ENCODE peak calls at places on chromosomes 3 and 15, in ten cellular contexts. C is left ventricle myocardium inferior, Z is heart left ventricle, F is right lobe of liver, T is astrocyte, S is brain microvascular endothelial cell, V is hepatocyte, G is body of pancreas, M is lung, I is uterus. N is an unnamed sample.
A peak's percentile ranks its signal among the peaks of the same experiment; 100 is the strongest.

GRCh38 chr15:98442901-98443300 is 205.4 kb upstream of the IGF1R start:
- DNase-seq in S (no peak), V (no peak), C (no peak), F (no peak), Z (no peak), T (no peak), I (no peak), G (no peak), M (no peak), N (no peak)

GRCh38 chr3:141940204-141940776 is 63.8 kb downstream of the ATP1B3 start:
- DNase-seq in G (peak; percentile 15), I (no peak), V (peak; percentile 62), M (no peak), C (no peak), S (peak; percentile 53), T (peak; percentile 71), Z (no peak), F (peak; percentile 23), N (no peak)

GRCh38 chr3:69385723-69386483 is at the start of gene FRMD4B:
- DNase-seq in V (peak; percentile 58), Z (peak; percentile 79), S (no peak), G (peak; percentile 74), C (peak; percentile 85), M (peak; percentile 85), I (peak; percentile 26), T (peak; percentile 8), F (peak; percentile 79), N (peak; percentile 90)

GRCh38 chr3:139111392-139112229 is 66.9 kb upstream of the PRR23C start:
- DNase-seq in C (peak; percentile 45), M (peak; percentile 60), Z (peak; percentile 37), G (peak; percentile 67), S (peak; percentile 55), T (peak; percentile 27), V (peak; percentile 83), I (peak; percentile 55), F (peak; percentile 73), N (peak; percentile 72)

GRCh38 chr15:27894645-27895044 is 204.5 kb downstream of the OCA2 start:
- DNase-seq in S (no peak), G (no peak), Z (no peak), C (no peak), M (no peak), I (no peak), T (no peak), V (no peak), F (no peak), N (no peak)

GRCh38 chr3:149199474-149199873 is 22.2 kb downstream of the CP start:
- DNase-seq in F (no peak), S (no peak), I (no peak), V (no peak), M (no peak), T (peak; percentile 51), G (no peak), Z (no peak), C (no peak), N (no peak)

GRCh38 chr3:52172262-52172757 is 18.1 kb upstream of the POC1A start:
- DNase-seq in C (no peak), G (no peak), V (no peak), S (no peak), T (no peak), Z (no peak), I (no peak), F (no peak), M (no peak), N (no peak)

GRCh38 chr15:77507151-77507847 is 86.6 kb downstream of the HMG20A start:
- DNase-seq in G (peak; percentile 80), T (no peak), V (no peak), C (peak; percentile 75), S (no peak), M (peak; percentile 68), Z (peak; percentile 70), I (no peak), F (no peak), N (no peak)

GRCh38 chr3:114623420-114624046 is 329.7 kb downstream of the TIGIT start:
- DNase-seq in F (no peak), V (no peak), C (no peak), S (no peak), T (no peak), M (no peak), G (no peak), I (no peak), Z (no peak), N (no peak)

GRCh38 chr3:192930585-192930984 is 12.9 kb upstream of the MB21D2 start:
- DNase-seq in F (no peak), I (no peak), M (no peak), C (no peak), S (no peak), V (no peak), G (no peak), Z (no peak), T (peak; percentile 18), N (no peak)

GRCh38 chr3:129181834-129182233 is 1.9 kb downstream of the CNBP start:
- DNase-seq in V (no peak), F (no peak), I (no peak), M (no peak), T (no peak), G (no peak), S (no peak), C (no peak), Z (no peak), N (no peak)

GRCh38 chr3:129313983-129314756 is 35.5 kb downstream of the HMCES start:
- DNase-seq in S (no peak), V (no peak), C (peak; percentile 29), G (peak; percentile 31), I (no peak), F (no peak), Z (no peak), T (no peak), M (no peak), N (no peak)

GRCh38 chr15:69747193-69747592 is 294.6 kb downstream of the RPLP1 start:
- DNase-seq in I (no peak), F (no peak), M (no peak), V (no peak), S (no peak), C (no peak), G (no peak), Z (no peak), T (no peak), N (no peak)

GRCh38 chr3:35670408-35670807 is 31.1 kb downstream of the ARPP21 start:
- DNase-seq in G (no peak), F (no peak), Z (no peak), I (no peak), V (no peak), S (no peak), M (no peak), T (no peak), C (no peak), N (no peak)

GRCh38 chr3:168615489-168616020 is 519.8 kb upstream of the GOLIM4 start:
- DNase-seq in I (no peak), G (no peak), F (no peak), V (no peak), Z (no peak), S (no peak), T (no peak), C (no peak), M (no peak), N (no peak)

GRCh38 chr3:134352031-134352671 is 22.1 kb downstream of the AMOTL2 start:
- DNase-seq in V (no peak), M (peak; percentile 82), F (peak; percentile 93), T (no peak), C (no peak), I (peak; percentile 18), Z (no peak), S (no peak), G (peak; percentile 83), N (no peak)

DNA sequence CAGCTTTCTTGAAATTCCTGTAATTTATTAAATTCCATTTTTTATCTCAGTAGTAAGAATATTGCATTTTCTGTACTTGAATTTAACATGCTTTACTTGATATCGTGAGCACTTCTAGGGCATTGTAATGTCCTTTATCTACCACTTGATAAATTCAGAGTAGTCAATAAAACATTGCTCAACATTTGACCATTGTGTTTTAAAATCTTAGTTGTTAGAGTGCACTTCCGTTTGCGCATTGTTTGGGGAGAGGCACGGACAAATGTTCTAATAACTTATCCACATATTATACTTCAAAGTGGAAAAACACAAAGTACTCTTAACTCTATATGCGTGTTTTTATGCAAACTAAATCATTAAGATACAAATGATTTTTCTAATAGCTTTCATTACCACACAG is 444 bp downstream of the FAM227B start:
- DNase-seq in M (no peak), S (no peak), V (no peak), T (peak; percentile 35), F (no peak), Z (no peak), G (peak; percentile 28), C (no peak), I (no peak), N (no peak)
- TF ChIP-seq CTCF in M (no peak), S (no peak), V (no peak), T (no peak), F (peak; percentile 63), Z (no peak), G (peak; percentile 55), C (peak; percentile 26), I (no peak), N (no peak)

DNA sequence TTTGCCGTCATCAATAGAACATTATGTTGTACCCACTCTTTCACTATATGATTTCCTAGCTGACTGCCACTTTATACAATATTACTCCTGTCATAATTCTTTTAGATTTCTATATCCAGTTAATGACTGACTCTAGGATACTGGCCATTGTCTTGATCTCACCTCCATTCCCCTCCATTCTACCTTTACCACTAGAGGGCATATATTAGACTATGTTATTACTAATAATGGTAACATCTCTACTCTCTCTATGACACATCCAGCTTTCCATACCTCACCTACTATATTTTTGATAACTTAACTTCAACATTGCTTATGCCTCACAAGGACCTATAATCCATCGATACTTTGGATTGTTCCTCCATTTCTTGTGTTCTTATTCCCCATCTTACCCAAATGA is 31.4 kb upstream of the POU1F1 start:
- DNase-seq in Z (no peak), G (no peak), I (no peak), M (no peak), S (no peak), T (no peak), F (no peak), C (no peak), V (no peak), N (no peak)
- H3K27ac ChIP-seq in Z (no peak overlapping the region), G (no peak overlapping the region), I (no peak overlapping the region), M (no peak overlapping the region), S (no peak overlapping the region), T (no peak overlapping the region), F (no peak overlapping the region), C (no peak overlapping the region), V (no peak overlapping the region), N (no peak overlapping the region)

DNA sequence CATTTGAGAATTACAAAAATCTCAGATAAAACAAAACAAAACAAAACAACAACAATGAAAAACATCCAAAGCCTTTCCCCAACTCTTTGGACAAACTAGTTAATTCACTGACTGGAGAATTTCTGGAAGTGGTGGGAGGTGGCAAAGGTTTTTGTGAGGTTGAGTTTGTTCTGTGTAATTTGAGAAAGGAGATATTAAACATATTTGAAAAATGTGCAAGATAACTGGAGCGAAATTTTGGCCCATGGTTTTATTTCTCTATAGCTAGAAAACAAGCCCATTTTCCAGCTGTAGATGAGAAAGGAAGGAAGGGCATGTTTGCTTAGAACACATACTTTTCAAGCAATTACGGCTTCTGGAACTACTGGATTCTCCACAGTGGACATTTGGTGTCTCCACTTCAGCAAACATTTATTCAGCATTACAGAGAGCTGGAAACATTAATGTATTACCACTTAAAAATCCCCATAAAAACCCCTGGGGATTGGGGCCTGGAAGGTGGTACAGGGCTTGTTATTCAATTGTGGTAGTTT is 135.7 kb downstream of the THSD4 start:
- DNase-seq in F (no peak), V (no peak), S (no peak), G (no peak), T (no peak), M (no peak), C (no peak), Z (no peak), I (no peak), N (no peak)
- H3K4me3 ChIP-seq in F (no peak overlapping the region), V (no peak overlapping the region), S (no peak overlapping the region), G (no peak overlapping the region), T (no peak overlapping the region), M (no peak overlapping the region), C (no peak overlapping the region), Z (no peak overlapping the region), I (no peak overlapping the region), N (no peak overlapping the region)

GRCh38 chr3:45799586-45799985 is 3.2 kb upstream of the SLC6A20 start:
- DNase-seq in S (no peak), M (no peak), Z (no peak), C (no peak), T (no peak), G (no peak), F (no peak), I (no peak), V (no peak), N (peak; percentile 33)
- TF ChIP-seq CTCF in S (no peak), M (no peak), Z (no peak), C (no peak), T (no peak), G (no peak), F (no peak), I (no peak), V (no peak), N (no peak)

N was measured in coronary artery.